ENCODE peak calls at places on chromosomes 12 and 14, in nine cellular contexts. One of them, this sample, is unnamed.

GRCh38 chr14:93957751-93958566 is 18.4 kb downstream of the ASB2 start:
- DNase-seq in astrocyte of the cerebellum: no peak
- DNase-seq in cardiac fibroblast: no peak
- DNase-seq in bronchial epithelial cell: no peak
- DNase-seq in IMR-90: no peak
- DNase-seq in Peyer's patch: no peak
- DNase-seq in body of pancreas: no peak
- DNase-seq in ovary: no peak
- DNase-seq in GM12865: no peak
- DNase-seq in this sample: no peak

GRCh38 chr14:100856056-100856950 is 30.4 kb downstream of the MEG3 start:
- DNase-seq in astrocyte of the cerebellum: no peak
- DNase-seq in cardiac fibroblast: no peak
- DNase-seq in bronchial epithelial cell: no peak
- DNase-seq in IMR-90: no peak
- DNase-seq in Peyer's patch: no peak
- DNase-seq in body of pancreas: no peak
- DNase-seq in ovary: no peak
- DNase-seq in GM12865: no peak
- DNase-seq in this sample: no peak

GRCh38 chr14:74221741-74222140 is 17.5 kb upstream of the VSX2 start:
- DNase-seq in astrocyte of the cerebellum: no peak
- DNase-seq in cardiac fibroblast: no peak
- DNase-seq in bronchial epithelial cell: no peak
- DNase-seq in IMR-90: no peak
- DNase-seq in Peyer's patch: no peak
- DNase-seq in body of pancreas: no peak
- DNase-seq in ovary: no peak
- DNase-seq in GM12865: no peak
- DNase-seq in this sample: no peak

GRCh38 chr14:67555518-67556090 is 22.5 kb downstream of the PLEKHH1 start:
- DNase-seq in astrocyte of the cerebellum: no peak
- DNase-seq in cardiac fibroblast: no peak
- DNase-seq in bronchial epithelial cell: no peak
- DNase-seq in IMR-90: no peak
- DNase-seq in Peyer's patch: no peak
- DNase-seq in body of pancreas: no peak
- DNase-seq in ovary: no peak
- DNase-seq in GM12865: no peak
- DNase-seq in this sample: no peak

GRCh38 chr14:93100098-93100497 is 15.6 kb downstream of the ITPK1 start:
- DNase-seq in astrocyte of the cerebellum: no peak
- DNase-seq in cardiac fibroblast: no peak
- DNase-seq in bronchial epithelial cell: no peak
- DNase-seq in IMR-90: no peak
- DNase-seq in Peyer's patch: no peak
- DNase-seq in body of pancreas: no peak
- DNase-seq in ovary: no peak
- DNase-seq in GM12865: no peak
- DNase-seq in this sample: no peak

GRCh38 chr12:71772728-71773127 is 18.1 kb downstream of the RAB21 start:
- DNase-seq in astrocyte of the cerebellum: no peak
- DNase-seq in cardiac fibroblast: no peak
- DNase-seq in bronchial epithelial cell: no peak
- DNase-seq in IMR-90: no peak
- DNase-seq in Peyer's patch: no peak
- DNase-seq in body of pancreas: no peak
- DNase-seq in ovary: no peak
- DNase-seq in GM12865: no peak
- DNase-seq in this sample: no peak

GRCh38 chr12:93571854-93572711 is at the start of gene SOCS2:
- DNase-seq in astrocyte of the cerebellum: no peak
- DNase-seq in cardiac fibroblast: peak; percentile 15
- DNase-seq in bronchial epithelial cell: no peak
- DNase-seq in IMR-90: peak; percentile 21
- DNase-seq in Peyer's patch: peak; percentile 20
- DNase-seq in body of pancreas: peak; percentile 34
- DNase-seq in ovary: peak; percentile 57
- DNase-seq in GM12865: no peak
- DNase-seq in this sample: no peak

GRCh38 chr14:93970967-93971634 is 5.3 kb downstream of the ASB2 start:
- DNase-seq in astrocyte of the cerebellum: no peak
- DNase-seq in cardiac fibroblast: no peak
- DNase-seq in bronchial epithelial cell: no peak
- DNase-seq in IMR-90: peak; percentile 18
- DNase-seq in Peyer's patch: peak; percentile 76
- DNase-seq in body of pancreas: no peak
- DNase-seq in ovary: no peak
- DNase-seq in GM12865: peak; percentile 88
- DNase-seq in this sample: peak; percentile 66

DNA sequence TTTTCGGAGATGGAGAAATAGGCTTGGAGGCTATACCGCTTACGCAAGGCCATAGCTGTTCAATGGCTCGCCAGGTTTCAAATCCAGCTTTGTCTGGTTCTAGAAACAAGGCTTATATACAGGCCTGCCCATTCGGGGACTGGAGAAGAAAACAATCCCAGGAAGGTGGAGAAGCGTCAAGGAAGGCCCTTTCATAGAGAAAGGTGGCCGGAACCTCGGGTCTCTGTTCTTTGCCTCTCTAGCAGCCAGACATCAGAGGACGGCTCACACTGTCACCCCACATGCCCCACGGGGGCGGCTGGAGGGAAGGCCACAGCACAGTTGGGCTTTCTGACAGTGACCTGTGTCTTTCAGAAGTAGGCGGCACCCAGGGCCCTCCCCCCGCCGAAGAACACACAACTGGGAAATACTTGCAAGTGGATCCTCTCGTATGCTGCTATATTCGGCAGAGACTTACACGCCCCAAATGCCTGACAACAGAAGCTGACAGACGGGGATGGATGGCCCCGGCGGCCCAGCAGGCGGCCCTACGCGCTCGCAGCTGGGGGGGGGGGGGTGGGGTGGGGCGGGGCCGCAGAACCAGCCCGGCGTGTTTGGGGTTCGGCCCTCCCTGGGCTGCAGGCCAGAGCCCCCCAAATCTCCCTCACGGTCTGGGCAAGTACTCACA is 4.5 kb upstream of the SETD1B start:
- DNase-seq in astrocyte of the cerebellum: no peak
- DNase-seq in cardiac fibroblast: peak; percentile 82
- DNase-seq in bronchial epithelial cell: peak; percentile 76
- DNase-seq in IMR-90: peak; percentile 85
- DNase-seq in Peyer's patch: no peak
- DNase-seq in body of pancreas: peak; percentile 60
- DNase-seq in ovary: peak; percentile 73
- DNase-seq in GM12865: peak; percentile 84
- DNase-seq in this sample: no peak
- TF ChIP-seq CTCF in astrocyte of the cerebellum: no peak
- TF ChIP-seq CTCF in cardiac fibroblast: peak; percentile 7
- TF ChIP-seq CTCF in bronchial epithelial cell: peak; percentile 28
- TF ChIP-seq CTCF in IMR-90: no peak
- TF ChIP-seq CTCF in Peyer's patch: no peak
- TF ChIP-seq CTCF in body of pancreas: no peak
- TF ChIP-seq CTCF in ovary: no peak
- TF ChIP-seq CTCF in GM12865: peak; percentile 9
- TF ChIP-seq CTCF in this sample: peak; percentile 7

GRCh38 chr12:89875225-89875624 is 166.6 kb upstream of the ATP2B1 start:
- DNase-seq in astrocyte of the cerebellum: no peak
- DNase-seq in cardiac fibroblast: no peak
- DNase-seq in bronchial epithelial cell: no peak
- DNase-seq in IMR-90: peak; percentile 81
- DNase-seq in Peyer's patch: no peak
- DNase-seq in body of pancreas: no peak
- DNase-seq in ovary: no peak
- DNase-seq in GM12865: no peak
- DNase-seq in this sample: no peak

GRCh38 chr12:89875809-89876208 is 167.2 kb upstream of the ATP2B1 start:
- DNase-seq in astrocyte of the cerebellum: no peak
- DNase-seq in cardiac fibroblast: no peak
- DNase-seq in bronchial epithelial cell: no peak
- DNase-seq in IMR-90: no peak
- DNase-seq in Peyer's patch: no peak
- DNase-seq in body of pancreas: no peak
- DNase-seq in ovary: no peak
- DNase-seq in GM12865: no peak
- DNase-seq in this sample: no peak

GRCh38 chr12:89872922-89873630 is 164.4 kb upstream of the ATP2B1 start:
- DNase-seq in astrocyte of the cerebellum: no peak
- DNase-seq in cardiac fibroblast: no peak
- DNase-seq in bronchial epithelial cell: no peak
- DNase-seq in IMR-90: no peak
- DNase-seq in Peyer's patch: no peak
- DNase-seq in body of pancreas: no peak
- DNase-seq in ovary: no peak
- DNase-seq in GM12865: no peak
- DNase-seq in this sample: no peak

GRCh38 chr12:89873745-89874144 is 165.1 kb upstream of the ATP2B1 start:
- DNase-seq in astrocyte of the cerebellum: no peak
- DNase-seq in cardiac fibroblast: peak; percentile 24
- DNase-seq in bronchial epithelial cell: peak; percentile 15
- DNase-seq in IMR-90: peak; percentile 52
- DNase-seq in Peyer's patch: no peak
- DNase-seq in body of pancreas: no peak
- DNase-seq in ovary: no peak
- DNase-seq in GM12865: no peak
- DNase-seq in this sample: no peak

DNA sequence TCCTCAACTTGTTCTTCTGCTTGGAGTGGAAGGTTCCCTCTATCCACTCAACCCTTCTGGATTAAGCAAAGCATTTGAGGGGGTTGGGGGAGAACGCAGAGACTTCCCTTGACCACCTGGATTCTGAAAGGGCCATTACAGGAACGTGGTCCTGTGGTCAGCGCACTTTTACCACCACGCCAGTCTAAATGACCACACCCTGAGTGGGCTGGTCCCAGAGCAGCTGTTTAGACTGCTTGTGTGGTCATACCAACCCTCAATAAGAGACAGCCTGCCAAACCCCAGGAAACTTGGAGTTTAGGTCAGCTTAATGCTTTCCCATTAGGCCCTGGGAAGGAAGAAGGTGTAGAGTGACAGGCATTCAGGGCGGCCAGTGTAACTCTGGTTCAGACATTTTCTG is 165.5 kb upstream of the ATP2B1 start:
- DNase-seq in astrocyte of the cerebellum: no peak
- DNase-seq in cardiac fibroblast: no peak
- DNase-seq in bronchial epithelial cell: no peak
- DNase-seq in IMR-90: peak; percentile 18
- DNase-seq in Peyer's patch: no peak
- DNase-seq in body of pancreas: no peak
- DNase-seq in ovary: no peak
- DNase-seq in GM12865: no peak
- DNase-seq in this sample: no peak
- H3K4me3 ChIP-seq in astrocyte of the cerebellum: no peak overlapping the region
- H3K4me3 ChIP-seq in cardiac fibroblast: no peak overlapping the region
- H3K4me3 ChIP-seq in bronchial epithelial cell: no peak overlapping the region
- H3K4me3 ChIP-seq in IMR-90: no peak overlapping the region
- H3K4me3 ChIP-seq in Peyer's patch: no peak overlapping the region
- H3K4me3 ChIP-seq in body of pancreas: no peak overlapping the region
- H3K4me3 ChIP-seq in ovary: no peak overlapping the region
- H3K4me3 ChIP-seq in GM12865: no peak overlapping the region
- H3K4me3 ChIP-seq in this sample: no peak overlapping the region

GRCh38 chr12:117098071-117098360 is 1.2 kb downstream of the TESC start:
- DNase-seq in astrocyte of the cerebellum: no peak
- DNase-seq in cardiac fibroblast: no peak
- DNase-seq in bronchial epithelial cell: no peak
- DNase-seq in IMR-90: no peak
- DNase-seq in Peyer's patch: no peak
- DNase-seq in body of pancreas: no peak
- DNase-seq in ovary: no peak
- DNase-seq in GM12865: no peak
- DNase-seq in this sample: no peak

GRCh38 chr12:117100851-117101673 is 1.8 kb upstream of the TESC start:
- DNase-seq in astrocyte of the cerebellum: no peak
- DNase-seq in cardiac fibroblast: no peak
- DNase-seq in bronchial epithelial cell: no peak
- DNase-seq in IMR-90: no peak
- DNase-seq in Peyer's patch: no peak
- DNase-seq in body of pancreas: no peak
- DNase-seq in ovary: no peak
- DNase-seq in GM12865: no peak
- DNase-seq in this sample: no peak

GRCh38 chr12:117098361-117099217 is 627 bp downstream of the TESC start:
- DNase-seq in astrocyte of the cerebellum: no peak
- DNase-seq in cardiac fibroblast: no peak
- DNase-seq in bronchial epithelial cell: no peak
- DNase-seq in IMR-90: no peak
- DNase-seq in Peyer's patch: peak; percentile 36
- DNase-seq in body of pancreas: peak; percentile 81
- DNase-seq in ovary: no peak
- DNase-seq in GM12865: peak; percentile 68
- DNase-seq in this sample: peak; percentile 16

GRCh38 chr12:117101953-117102833 is 3.0 kb upstream of the TESC start:
- DNase-seq in astrocyte of the cerebellum: no peak
- DNase-seq in cardiac fibroblast: no peak
- DNase-seq in bronchial epithelial cell: no peak
- DNase-seq in IMR-90: no peak
- DNase-seq in Peyer's patch: no peak
- DNase-seq in body of pancreas: no peak
- DNase-seq in ovary: no peak
- DNase-seq in GM12865: no peak
- DNase-seq in this sample: no peak

DNA sequence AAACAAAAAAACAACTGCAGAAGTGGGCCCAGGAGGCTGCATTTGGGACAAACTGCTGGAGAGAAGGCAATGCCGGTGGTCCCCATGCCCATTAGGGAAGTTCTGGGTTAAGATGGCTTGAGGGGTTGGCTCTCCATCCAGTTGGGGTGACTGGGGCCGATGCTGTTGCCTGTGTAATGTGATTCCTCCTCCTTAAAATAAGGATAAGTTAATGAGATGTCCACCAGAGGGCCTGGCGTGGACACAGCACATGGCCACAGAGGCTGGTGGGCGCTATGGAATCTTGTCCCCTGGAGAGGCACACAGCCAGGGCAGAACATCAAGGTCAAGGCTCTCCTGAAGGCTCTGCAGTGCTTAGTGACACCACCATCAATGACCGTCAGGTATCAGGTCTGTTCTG is 1.0 kb upstream of the TESC start:
- DNase-seq in astrocyte of the cerebellum: no peak
- DNase-seq in cardiac fibroblast: peak; percentile 15
- DNase-seq in bronchial epithelial cell: no peak
- DNase-seq in IMR-90: peak; percentile 16
- DNase-seq in Peyer's patch: no peak
- DNase-seq in body of pancreas: no peak
- DNase-seq in ovary: no peak
- DNase-seq in GM12865: no peak
- DNase-seq in this sample: no peak
- TF ChIP-seq CTCF in astrocyte of the cerebellum: peak; percentile 35
- TF ChIP-seq CTCF in cardiac fibroblast: peak; percentile 37
- TF ChIP-seq CTCF in bronchial epithelial cell: no peak
- TF ChIP-seq CTCF in IMR-90: peak; percentile 38
- TF ChIP-seq CTCF in Peyer's patch: no peak
- TF ChIP-seq CTCF in body of pancreas: peak; percentile 43
- TF ChIP-seq CTCF in ovary: no peak
- TF ChIP-seq CTCF in GM12865: no peak
- TF ChIP-seq CTCF in this sample: peak; percentile 11

DNA sequence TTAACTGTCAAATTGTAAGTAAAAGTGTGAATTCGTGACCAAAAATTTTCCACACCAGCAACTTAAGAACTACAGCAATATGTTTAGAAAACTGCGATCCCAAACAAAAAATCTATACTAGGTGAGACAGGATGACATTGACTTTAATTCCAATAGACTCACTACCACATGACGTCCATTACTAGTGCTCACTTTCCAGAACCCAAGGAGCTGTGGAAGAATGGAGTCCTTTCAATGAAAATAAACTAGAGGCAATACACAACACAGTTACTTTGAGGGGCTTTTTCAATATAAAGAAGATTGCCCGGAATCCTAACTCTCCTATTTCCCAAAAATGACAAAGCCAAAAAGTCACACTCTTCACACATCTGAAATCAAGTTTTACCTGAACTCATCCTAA is 1.4 kb downstream of the EPS8 start:
- DNase-seq in astrocyte of the cerebellum: no peak
- DNase-seq in cardiac fibroblast: peak; percentile 40
- DNase-seq in bronchial epithelial cell: no peak
- DNase-seq in IMR-90: no peak
- DNase-seq in Peyer's patch: no peak
- DNase-seq in body of pancreas: no peak
- DNase-seq in ovary: no peak
- DNase-seq in GM12865: no peak
- DNase-seq in this sample: no peak
- H3K4me3 ChIP-seq in astrocyte of the cerebellum: peak overlapping the region; percentile 87
- H3K4me3 ChIP-seq in cardiac fibroblast: peak overlapping the region; percentile 61
- H3K4me3 ChIP-seq in bronchial epithelial cell: peak overlapping the region; percentile 90
- H3K4me3 ChIP-seq in IMR-90: peak overlapping the region; percentile 72
- H3K4me3 ChIP-seq in Peyer's patch: peak overlapping the region; percentile 67
- H3K4me3 ChIP-seq in body of pancreas: peak overlapping the region; percentile 64
- H3K4me3 ChIP-seq in ovary: peak overlapping the region; percentile 93
- H3K4me3 ChIP-seq in GM12865: no peak overlapping the region
- H3K4me3 ChIP-seq in this sample: no peak overlapping the region

This sample was measured in GM12864.